ENCODE peak calls at places on chromosomes 5 and 9, in nine cellular contexts. One of them, this sample, is unnamed.

GRCh38 chr9:120857902-120858301 is 15.2 kb upstream of the PSMD5 start:
- DNase-seq in body of pancreas: no peak
- DNase-seq in GM13977: no peak
- DNase-seq in fibroblast of the aortic adventitia: no peak
- DNase-seq in RWPE1: no peak
- DNase-seq in transverse colon: no peak
- DNase-seq in thoracic aorta: no peak
- DNase-seq in progenitor cell of endocrine pancreas: no peak
- DNase-seq in OCI-LY7: no peak
- DNase-seq in this sample: no peak

GRCh38 chr5:128546658-128547281 is 8.7 kb upstream of the FBN2 start:
- DNase-seq in body of pancreas: no peak
- DNase-seq in GM13977: no peak
- DNase-seq in fibroblast of the aortic adventitia: no peak
- DNase-seq in RWPE1: no peak
- DNase-seq in transverse colon: no peak
- DNase-seq in thoracic aorta: no peak
- DNase-seq in progenitor cell of endocrine pancreas: no peak
- DNase-seq in OCI-LY7: no peak
- DNase-seq in this sample: no peak

GRCh38 chr5:42396111-42396510 is 27.1 kb upstream of the GHR start:
- DNase-seq in body of pancreas: no peak
- DNase-seq in GM13977: no peak
- DNase-seq in fibroblast of the aortic adventitia: no peak
- DNase-seq in RWPE1: no peak
- DNase-seq in transverse colon: no peak
- DNase-seq in thoracic aorta: no peak
- DNase-seq in progenitor cell of endocrine pancreas: no peak
- DNase-seq in OCI-LY7: no peak
- DNase-seq in this sample: no peak

GRCh38 chr9:134475051-134475790 is 149.0 kb downstream of the RXRA start:
- DNase-seq in body of pancreas: peak
- DNase-seq in GM13977: peak
- DNase-seq in fibroblast of the aortic adventitia: peak
- DNase-seq in RWPE1: no peak
- DNase-seq in transverse colon: peak
- DNase-seq in thoracic aorta: no peak
- DNase-seq in progenitor cell of endocrine pancreas: no peak
- DNase-seq in OCI-LY7: no peak
- DNase-seq in this sample: peak

GRCh38 chr9:20622330-20623020 is at the start of gene MLLT3:
- DNase-seq in body of pancreas: peak
- DNase-seq in GM13977: peak
- DNase-seq in fibroblast of the aortic adventitia: peak
- DNase-seq in RWPE1: peak
- DNase-seq in transverse colon: peak
- DNase-seq in thoracic aorta: peak
- DNase-seq in progenitor cell of endocrine pancreas: peak
- DNase-seq in OCI-LY7: peak
- DNase-seq in this sample: peak

GRCh38 chr5:160326981-160327380 is 14.6 kb upstream of the CCNJL start:
- DNase-seq in body of pancreas: no peak
- DNase-seq in GM13977: no peak
- DNase-seq in fibroblast of the aortic adventitia: no peak
- DNase-seq in RWPE1: no peak
- DNase-seq in transverse colon: no peak
- DNase-seq in thoracic aorta: no peak
- DNase-seq in progenitor cell of endocrine pancreas: no peak
- DNase-seq in OCI-LY7: no peak
- DNase-seq in this sample: no peak

GRCh38 chr5:179377421-179378115 is 32.3 kb upstream of the ADAMTS2 start:
- DNase-seq in body of pancreas: no peak
- DNase-seq in GM13977: no peak
- DNase-seq in fibroblast of the aortic adventitia: no peak
- DNase-seq in RWPE1: no peak
- DNase-seq in transverse colon: no peak
- DNase-seq in thoracic aorta: no peak
- DNase-seq in progenitor cell of endocrine pancreas: no peak
- DNase-seq in OCI-LY7: no peak
- DNase-seq in this sample: no peak

GRCh38 chr9:35756743-35757526 is 2.9 kb upstream of the MSMP start:
- DNase-seq in body of pancreas: peak
- DNase-seq in GM13977: peak
- DNase-seq in fibroblast of the aortic adventitia: no peak
- DNase-seq in RWPE1: no peak
- DNase-seq in transverse colon: peak
- DNase-seq in thoracic aorta: no peak
- DNase-seq in progenitor cell of endocrine pancreas: peak
- DNase-seq in OCI-LY7: peak
- DNase-seq in this sample: no peak

GRCh38 chr9:118331622-118332045 is 627.4 kb downstream of the TLR4 start:
- DNase-seq in body of pancreas: no peak
- DNase-seq in GM13977: no peak
- DNase-seq in fibroblast of the aortic adventitia: peak
- DNase-seq in RWPE1: peak
- DNase-seq in transverse colon: no peak
- DNase-seq in thoracic aorta: no peak
- DNase-seq in progenitor cell of endocrine pancreas: no peak
- DNase-seq in OCI-LY7: no peak
- DNase-seq in this sample: no peak

GRCh38 chr5:116382874-116383266 is 191.8 kb downstream of the SEMA6A start:
- DNase-seq in body of pancreas: no peak
- DNase-seq in GM13977: no peak
- DNase-seq in fibroblast of the aortic adventitia: no peak
- DNase-seq in RWPE1: no peak
- DNase-seq in transverse colon: no peak
- DNase-seq in thoracic aorta: no peak
- DNase-seq in progenitor cell of endocrine pancreas: no peak
- DNase-seq in OCI-LY7: no peak
- DNase-seq in this sample: no peak

GRCh38 chr5:39498247-39498952 is 73.6 kb upstream of the DAB2 start:
- DNase-seq in body of pancreas: no peak
- DNase-seq in GM13977: no peak
- DNase-seq in fibroblast of the aortic adventitia: peak
- DNase-seq in RWPE1: peak
- DNase-seq in transverse colon: no peak
- DNase-seq in thoracic aorta: no peak
- DNase-seq in progenitor cell of endocrine pancreas: no peak
- DNase-seq in OCI-LY7: no peak
- DNase-seq in this sample: no peak

GRCh38 chr9:72315089-72315509 is 49.9 kb downstream of the ZFAND5 start:
- DNase-seq in body of pancreas: peak
- DNase-seq in GM13977: no peak
- DNase-seq in fibroblast of the aortic adventitia: peak
- DNase-seq in RWPE1: no peak
- DNase-seq in transverse colon: peak
- DNase-seq in thoracic aorta: no peak
- DNase-seq in progenitor cell of endocrine pancreas: no peak
- DNase-seq in OCI-LY7: no peak
- DNase-seq in this sample: no peak

GRCh38 chr9:113261917-113262671 is 13.3 kb downstream of the CDC26 start:
- DNase-seq in body of pancreas: no peak
- DNase-seq in GM13977: no peak
- DNase-seq in fibroblast of the aortic adventitia: no peak
- DNase-seq in RWPE1: no peak
- DNase-seq in transverse colon: no peak
- DNase-seq in thoracic aorta: no peak
- DNase-seq in progenitor cell of endocrine pancreas: no peak
- DNase-seq in OCI-LY7: no peak
- DNase-seq in this sample: no peak

GRCh38 chr5:132557425-132557805 is 638 bp downstream of the RAD50 start:
- DNase-seq in body of pancreas: peak
- DNase-seq in GM13977: peak
- DNase-seq in fibroblast of the aortic adventitia: peak
- DNase-seq in RWPE1: peak
- DNase-seq in transverse colon: peak
- DNase-seq in thoracic aorta: no peak
- DNase-seq in progenitor cell of endocrine pancreas: no peak
- DNase-seq in OCI-LY7: peak
- DNase-seq in this sample: no peak

GRCh38 chr5:10030219-10030831 is 219.4 kb downstream of the ATPSCKMT start:
- DNase-seq in body of pancreas: no peak
- DNase-seq in GM13977: no peak
- DNase-seq in fibroblast of the aortic adventitia: peak
- DNase-seq in RWPE1: no peak
- DNase-seq in transverse colon: peak
- DNase-seq in thoracic aorta: no peak
- DNase-seq in progenitor cell of endocrine pancreas: no peak
- DNase-seq in OCI-LY7: peak
- DNase-seq in this sample: peak
- TF ChIP-seq CTCF in body of pancreas: no peak
- TF ChIP-seq CTCF in GM13977: peak
- TF ChIP-seq CTCF in fibroblast of the aortic adventitia: peak
- TF ChIP-seq CTCF in RWPE1: no peak
- TF ChIP-seq CTCF in transverse colon: peak
- TF ChIP-seq CTCF in thoracic aorta: no peak
- TF ChIP-seq CTCF in progenitor cell of endocrine pancreas: peak
- TF ChIP-seq CTCF in OCI-LY7: peak
- TF ChIP-seq CTCF in this sample: peak

DNA sequence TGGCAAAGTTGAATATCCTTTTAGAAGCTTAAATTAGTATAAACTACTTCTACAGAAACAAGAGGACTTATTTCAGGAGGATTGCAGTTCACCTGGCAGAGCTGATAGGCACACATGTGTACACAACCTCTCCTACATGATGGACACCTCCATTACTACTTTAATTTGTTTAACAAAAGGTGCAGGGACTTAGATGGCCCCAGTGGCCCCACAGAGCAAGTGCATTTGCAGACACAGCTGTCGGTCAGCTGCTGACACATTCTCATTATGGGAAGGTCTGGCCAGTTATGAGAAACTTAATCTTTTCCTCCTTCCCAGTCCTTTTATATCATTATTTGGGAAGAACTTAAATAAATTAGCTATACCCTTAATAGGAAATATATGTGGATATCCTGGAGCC is 28.3 kb downstream of the TDRD7 start:
- DNase-seq in body of pancreas: no peak
- DNase-seq in GM13977: no peak
- DNase-seq in fibroblast of the aortic adventitia: no peak
- DNase-seq in RWPE1: no peak
- DNase-seq in transverse colon: no peak
- DNase-seq in thoracic aorta: no peak
- DNase-seq in progenitor cell of endocrine pancreas: no peak
- DNase-seq in OCI-LY7: no peak
- DNase-seq in this sample: no peak
- TF ChIP-seq CTCF in body of pancreas: no peak
- TF ChIP-seq CTCF in GM13977: no peak
- TF ChIP-seq CTCF in fibroblast of the aortic adventitia: no peak
- TF ChIP-seq CTCF in RWPE1: no peak
- TF ChIP-seq CTCF in transverse colon: no peak
- TF ChIP-seq CTCF in thoracic aorta: no peak
- TF ChIP-seq CTCF in progenitor cell of endocrine pancreas: peak
- TF ChIP-seq CTCF in OCI-LY7: no peak
- TF ChIP-seq CTCF in this sample: no peak

GRCh38 chr5:75049581-75050274 is 2.6 kb downstream of the GCNT4 start:
- DNase-seq in body of pancreas: peak
- DNase-seq in GM13977: peak
- DNase-seq in fibroblast of the aortic adventitia: peak
- DNase-seq in RWPE1: peak
- DNase-seq in transverse colon: peak
- DNase-seq in thoracic aorta: no peak
- DNase-seq in progenitor cell of endocrine pancreas: no peak
- DNase-seq in OCI-LY7: peak
- DNase-seq in this sample: no peak
- TF ChIP-seq CTCF in body of pancreas: peak
- TF ChIP-seq CTCF in GM13977: peak
- TF ChIP-seq CTCF in fibroblast of the aortic adventitia: peak
- TF ChIP-seq CTCF in RWPE1: peak
- TF ChIP-seq CTCF in transverse colon: peak
- TF ChIP-seq CTCF in thoracic aorta: peak
- TF ChIP-seq CTCF in progenitor cell of endocrine pancreas: peak
- TF ChIP-seq CTCF in OCI-LY7: peak
- TF ChIP-seq CTCF in this sample: peak

GRCh38 chr5:142597546-142598337 is 88.1 kb downstream of the FGF1 start:
- DNase-seq in body of pancreas: peak
- DNase-seq in GM13977: no peak
- DNase-seq in fibroblast of the aortic adventitia: peak
- DNase-seq in RWPE1: peak
- DNase-seq in transverse colon: no peak
- DNase-seq in thoracic aorta: no peak
- DNase-seq in progenitor cell of endocrine pancreas: no peak
- DNase-seq in OCI-LY7: no peak
- DNase-seq in this sample: peak
- TF ChIP-seq CTCF in body of pancreas: no peak
- TF ChIP-seq CTCF in GM13977: no peak
- TF ChIP-seq CTCF in fibroblast of the aortic adventitia: peak
- TF ChIP-seq CTCF in RWPE1: no peak
- TF ChIP-seq CTCF in transverse colon: no peak
- TF ChIP-seq CTCF in thoracic aorta: no peak
- TF ChIP-seq CTCF in progenitor cell of endocrine pancreas: no peak
- TF ChIP-seq CTCF in OCI-LY7: no peak
- TF ChIP-seq CTCF in this sample: no peak